ENCODE peak calls at places on chromosomes 13 and 19, in nine cellular contexts. T, Y, H, L, I, N, R, S and X are unnamed samples.

GRCh38 chr19:33685541-33685940 is 63.8 kb downstream of the CHST8 start:
- DNase-seq in T (no peak), Y (no peak), H (no peak), L (no peak), I (no peak), N (no peak), R (no peak), S (no peak), X (no peak)

GRCh38 chr19:56149656-56150038 is 8.6 kb downstream of the ZNF444 start:
- DNase-seq in T (no peak), Y (no peak), H (no peak), L (no peak), I (no peak), N (no peak), R (no peak), S (no peak), X (no peak)

GRCh38 chr13:21638319-21639282 is 32.3 kb upstream of the FGF9 start:
- DNase-seq in T (no peak), Y (peak; percentile 21), H (no peak), L (peak; percentile 8), I (peak; percentile 43), N (no peak), R (peak; percentile 27), S (no peak), X (no peak)

GRCh38 chr19:39270091-39270871 is 2.1 kb downstream of the IFNL2 start:
- DNase-seq in T (no peak), Y (no peak), H (no peak), L (no peak), I (no peak), N (no peak), R (no peak), S (no peak), X (no peak)

GRCh38 chr19:46890423-46891170 is 29.8 kb downstream of the ARHGAP35 start:
- DNase-seq in T (no peak), Y (peak; percentile 76), H (peak; percentile 64), L (no peak), I (no peak), N (no peak), R (peak; percentile 53), S (peak; percentile 72), X (no peak)

GRCh38 chr13:50592412-50593145 is 250.9 kb downstream of the DLEU7 start:
- DNase-seq in T (no peak), Y (peak; percentile 86), H (no peak), L (no peak), I (no peak), N (no peak), R (no peak), S (no peak), X (no peak)

GRCh38 chr13:111956261-111957151 is 110.4 kb upstream of the SOX1 start:
- DNase-seq in T (no peak), Y (no peak), H (no peak), L (no peak), I (no peak), N (no peak), R (no peak), S (no peak), X (no peak)

GRCh38 chr19:17779281-17779930 is 15.5 kb upstream of the B3GNT3 start:
- DNase-seq in T (peak; percentile 38), Y (no peak), H (no peak), L (no peak), I (peak; percentile 20), N (no peak), R (no peak), S (no peak), X (no peak)

GRCh38 chr19:10699650-10700335 is 1.4 kb upstream of the QTRT1 start:
- DNase-seq in T (no peak), Y (peak; percentile 48), H (peak; percentile 73), L (peak; percentile 68), I (peak; percentile 61), N (no peak), R (peak; percentile 47), S (peak; percentile 23), X (no peak)

GRCh38 chr19:45976180-45976579 is 2.5 kb upstream of the NOVA2 start:
- DNase-seq in T (no peak), Y (no peak), H (peak; percentile 9), L (no peak), I (no peak), N (no peak), R (no peak), S (no peak), X (no peak)

GRCh38 chr19:9986787-9987281 is 23.5 kb downstream of the COL5A3 start:
- DNase-seq in T (peak; percentile 32), Y (peak; percentile 14), H (peak; percentile 12), L (no peak), I (no peak), N (peak; percentile 57), R (no peak), S (no peak), X (peak; percentile 28)

GRCh38 chr19:51921949-51922348 is 5.3 kb upstream of the ZNF613 start:
- DNase-seq in T (no peak), Y (peak; percentile 9), H (no peak), L (no peak), I (no peak), N (no peak), R (peak; percentile 10), S (no peak), X (no peak)

GRCh38 chr13:34750078-34750703 is 191.9 kb upstream of the NBEA start:
- DNase-seq in T (no peak), Y (no peak), H (no peak), L (no peak), I (no peak), N (peak; percentile 23), R (no peak), S (no peak), X (no peak)

GRCh38 chr13:30289533-30289932 is 17.8 kb downstream of the KATNAL1 start:
- DNase-seq in T (no peak), Y (no peak), H (no peak), L (no peak), I (no peak), N (no peak), R (no peak), S (no peak), X (no peak)

GRCh38 chr13:31207630-31208549 is 8.1 kb downstream of the B3GLCT start:
- DNase-seq in T (no peak), Y (peak; percentile 72), H (peak; percentile 38), L (no peak), I (no peak), N (peak; percentile 63), R (no peak), S (peak; percentile 20), X (no peak)

GRCh38 chr19:4224470-4224869 is 4.9 kb upstream of the EBI3 start:
- DNase-seq in T (no peak), Y (no peak), H (no peak), L (no peak), I (no peak), N (no peak), R (no peak), S (no peak), X (no peak)

GRCh38 chr19:12773571-12773970 is 1.8 kb downstream of the HOOK2 start:
- DNase-seq in T (no peak), Y (no peak), H (no peak), L (no peak), I (no peak), N (peak; percentile 48), R (no peak), S (no peak), X (no peak)

GRCh38 chr13:105442941-105443340 is 1092.5 kb downstream of the EFNB2 start:
- DNase-seq in T (no peak), Y (peak; percentile 99), H (peak; percentile 97), L (no peak), I (no peak), N (no peak), R (peak; percentile 11), S (peak; percentile 95), X (no peak)

GRCh38 chr19:47284324-47284899 is 9.7 kb downstream of the INAFM1 start:
- DNase-seq in T (no peak), Y (peak; percentile 58), H (peak; percentile 61), L (peak; percentile 17), I (peak; percentile 79), N (no peak), R (peak; percentile 75), S (peak; percentile 33), X (no peak)

GRCh38 chr19:15923702-15924101 is 10.6 kb downstream of the CYP4F11 start:
- DNase-seq in T (no peak), Y (no peak), H (no peak), L (no peak), I (no peak), N (no peak), R (no peak), S (no peak), X (no peak)

GRCh38 chr19:4815426-4816387 is 15.8 kb downstream of the TICAM1 start:
- DNase-seq in T (peak; percentile 91), Y (peak; percentile 91), H (peak; percentile 92), L (peak; percentile 67), I (peak; percentile 85), N (peak; percentile 85), R (peak; percentile 83), S (peak; percentile 74), X (peak; percentile 83)

GRCh38 chr19:3470500-3471128 is 9.7 kb downstream of the SMIM24 start:
- DNase-seq in T (no peak), Y (no peak), H (no peak), L (no peak), I (no peak), N (no peak), R (no peak), S (no peak), X (no peak)

GRCh38 chr13:37656247-37656940 is 57.8 kb upstream of the POSTN start:
- DNase-seq in T (no peak), Y (peak; percentile 95), H (peak; percentile 95), L (no peak), I (no peak), N (no peak), R (peak; percentile 1), S (peak; percentile 89), X (no peak)
- TF ChIP-seq CTCF in T (no peak), Y (no peak), H (no peak), L (no peak), I (no peak), N (no peak), R (no peak), S (no peak), X (no peak)

GRCh38 chr19:8866344-8866743 is 34.2 kb downstream of the MBD3L1 start:
- DNase-seq in T (no peak), Y (no peak), H (no peak), L (no peak), I (no peak), N (no peak), R (no peak), S (no peak), X (no peak)
- TF ChIP-seq CTCF in T (no peak), Y (no peak), H (no peak), L (no peak), I (no peak), N (no peak), R (no peak), S (no peak), X (no peak)

GRCh38 chr13:98397221-98397620 is 179.7 kb downstream of the STK24 start:
- DNase-seq in T (no peak), Y (peak; percentile 32), H (peak; percentile 18), L (no peak), I (no peak), N (no peak), R (no peak), S (no peak), X (no peak)
- TF ChIP-seq CTCF in T (no peak), Y (peak; percentile 59), H (peak; percentile 50), L (no peak), I (no peak), N (peak; percentile 49), R (no peak), S (peak; percentile 55), X (no peak)

DNA sequence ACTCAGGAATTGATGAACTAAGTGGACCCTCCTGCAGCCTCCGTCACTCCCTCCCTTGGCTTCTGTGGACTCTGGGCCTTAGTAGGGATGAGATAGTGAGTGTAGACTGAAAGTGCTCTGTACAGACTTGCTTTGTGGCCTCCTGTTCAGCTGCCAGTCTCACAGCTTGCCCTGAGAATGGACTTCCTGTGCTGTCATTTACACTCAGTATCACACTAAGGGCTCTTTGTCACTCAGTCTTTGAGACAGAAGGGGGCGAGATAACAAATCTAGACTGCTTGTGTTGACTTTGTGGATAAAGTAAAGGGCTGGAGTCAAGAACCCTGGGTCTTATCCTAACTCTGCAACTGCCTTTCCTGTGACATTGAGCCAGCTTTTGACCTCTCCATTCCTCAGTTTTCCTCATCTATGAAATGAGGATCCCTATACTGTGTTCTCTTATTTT is 21.0 kb upstream of the SPRY2 start:
- DNase-seq in T (no peak), Y (no peak), H (peak; percentile 6), L (no peak), I (peak; percentile 19), N (no peak), R (no peak), S (no peak), X (no peak)
- TF ChIP-seq CTCF in T (no peak), Y (no peak), H (peak; percentile 13), L (no peak), I (no peak), N (no peak), R (no peak), S (no peak), X (no peak)